ENCODE peak calls at places on chromosome 11, in ten cellular contexts. R, Y, G, C, A, T, K, Q, S and H are unnamed samples.

GRCh38 chr11:120061036-120061760 is 76.7 kb downstream of the TRIM29 start:
- DNase-seq in A (peak), K (peak), R (no peak), S (peak), Q (peak), G (no peak), C (no peak), T (no peak), Y (no peak), H (no peak)

GRCh38 chr11:1044160-1044559 is 7.6 kb upstream of the MUC6 start:
- DNase-seq in K (no peak), Q (no peak), T (no peak), R (no peak), Y (no peak), C (no peak), G (no peak), A (no peak), S (no peak), H (no peak)

GRCh38 chr11:326842-327580 is 6.4 kb upstream of the IFITM3 start:
- DNase-seq in K (peak), A (no peak), Y (peak), G (peak), R (peak), T (no peak), Q (peak), C (no peak), S (no peak), H (peak)

GRCh38 chr11:86519064-86519911 is 144.6 kb downstream of the CCDC81 start:
- DNase-seq in S (no peak), K (peak), G (no peak), T (no peak), A (peak), R (no peak), Q (peak), Y (peak), C (peak), H (no peak)

GRCh38 chr11:120964857-120965256 is 59.0 kb upstream of the TBCEL start:
- DNase-seq in S (no peak), Y (peak), T (no peak), C (peak), G (no peak), R (no peak), Q (peak), K (peak), A (no peak), H (no peak)

GRCh38 chr11:129458278-129458677 is 82.6 kb downstream of the BARX2 start:
- DNase-seq in R (no peak), A (no peak), S (no peak), G (no peak), Y (no peak), Q (no peak), C (no peak), K (no peak), T (no peak), H (no peak)

GRCh38 chr11:20035701-20036601 is 124.3 kb downstream of the DBX1 start:
- DNase-seq in C (peak), G (no peak), T (no peak), R (no peak), Q (peak), S (no peak), Y (peak), A (peak), K (peak), H (no peak)

GRCh38 chr11:10909141-10909883 is 51.5 kb upstream of the ZBED5 start:
- DNase-seq in K (peak), A (no peak), Q (peak), T (no peak), C (no peak), R (no peak), G (no peak), S (no peak), Y (peak), H (no peak)

GRCh38 chr11:17790453-17790852 is 55.9 kb downstream of the KCNC1 start:
- DNase-seq in C (no peak), T (no peak), S (no peak), Y (peak), Q (peak), A (peak), G (no peak), R (no peak), K (no peak), H (no peak)

GRCh38 chr11:17434108-17434507 is 42.5 kb downstream of the ABCC8 start:
- DNase-seq in K (no peak), A (no peak), G (no peak), R (no peak), Q (no peak), C (no peak), T (no peak), Y (no peak), S (no peak), H (no peak)

GRCh38 chr11:86676533-86677154 is 4.2 kb upstream of the ME3 start:
- DNase-seq in R (no peak), A (peak), S (no peak), Q (no peak), K (peak), Y (no peak), G (no peak), C (no peak), T (peak), H (no peak)

GRCh38 chr11:77138106-77138649 is 10.1 kb downstream of the MYO7A start:
- DNase-seq in Q (no peak), A (no peak), G (no peak), Y (no peak), C (no peak), S (no peak), T (no peak), K (no peak), R (no peak), H (no peak)

GRCh38 chr11:2215230-2215560 is 43.6 kb upstream of the TH start:
- DNase-seq in K (no peak), Q (no peak), T (no peak), A (no peak), S (no peak), C (no peak), G (no peak), Y (no peak), R (no peak), H (no peak)